ENCODE peak calls at places on chromosome 13, in seven cellular contexts. M is GM03348; W is stimulated activated CD8-positive, alpha-beta memory T cell treated with anti-CD3 and anti-CD28 coated beads, Interleukin-2, amount 100 ng/mL, for 1 hour; C is activated T-cell treated with anti-CD3 and anti-CD28 coated beads, Interleukin-2, amount 50 U/mL, for 1 hour; J is dorsolateral prefrontal cortex; X is MV-4-11; B is T-helper 22 cell. F is an unnamed sample.

GRCh38 chr13:85879014-85879413 is 79.8 kb upstream of the SLITRK6 start:
- DNase-seq in M (no peak), W (no peak), C (no peak), J (no peak), X (no peak), B (no peak), F (no peak)

GRCh38 chr13:110560606-110561334 is 752 bp downstream of the RAB20 start:
- DNase-seq in M (peak; percentile 41), W (no peak), C (no peak), J (no peak), X (peak; percentile 28), B (no peak), F (no peak)

GRCh38 chr13:44661936-44662335 is 85.8 kb upstream of the TSC22D1 start:
- DNase-seq in M (no peak), W (no peak), C (no peak), J (no peak), X (no peak), B (no peak), F (no peak)

GRCh38 chr13:36453518-36453917 is 21.2 kb downstream of the CCNA1 start:
- DNase-seq in M (no peak), W (no peak), C (no peak), J (no peak), X (peak; percentile 56), B (no peak), F (peak; percentile 50)

GRCh38 chr13:88802886-88803285 is 1131.7 kb downstream of the SLITRK5 start:
- DNase-seq in M (no peak), W (no peak), C (no peak), J (no peak), X (peak; percentile 52), B (no peak), F (no peak)

GRCh38 chr13:110262494-110262893 is 44.5 kb downstream of the COL4A1 start:
- DNase-seq in M (no peak), W (no peak), C (no peak), J (no peak), X (no peak), B (no peak), F (peak; percentile 81)

GRCh38 chr13:74056829-74057564 is 77.2 kb downstream of the KLF12 start:
- DNase-seq in M (peak; percentile 9), W (no peak), C (no peak), J (no peak), X (no peak), B (no peak), F (no peak)

GRCh38 chr13:72463561-72463960 is 263.9 kb downstream of the MZT1 start:
- DNase-seq in M (no peak), W (no peak), C (no peak), J (no peak), X (no peak), B (no peak), F (no peak)

GRCh38 chr13:74550039-74550438 is 415.8 kb upstream of the KLF12 start:
- DNase-seq in M (peak; percentile 4), W (no peak), C (no peak), J (no peak), X (peak; percentile 89), B (no peak), F (no peak)

GRCh38 chr13:104357174-104357573 is 1291.0 kb upstream of the SLC10A2 start:
- DNase-seq in M (no peak), W (no peak), C (no peak), J (no peak), X (no peak), B (no peak), F (no peak)

GRCh38 chr13:25276748-25277147 is 10.5 kb downstream of the MTMR6 start:
- DNase-seq in M (no peak), W (no peak), C (no peak), J (no peak), X (no peak), B (no peak), F (no peak)

GRCh38 chr13:102856603-102857002 is 10.8 kb downstream of the ERCC5 start:
- DNase-seq in M (peak; percentile 11), W (no peak), C (no peak), J (no peak), X (no peak), B (no peak), F (no peak)

GRCh38 chr13:93824286-93824685 is 597.7 kb downstream of the GPC6 start:
- DNase-seq in M (no peak), W (no peak), C (no peak), J (no peak), X (no peak), B (no peak), F (no peak)

GRCh38 chr13:49395416-49396277 is 48.2 kb downstream of the CAB39L start:
- DNase-seq in M (peak; percentile 35), W (no peak), C (no peak), J (no peak), X (no peak), B (no peak), F (no peak)

F was measured in dermis microvascular lymphatic vessel endothelial cell.